ENCODE peak calls at places on chromosomes 1 and 21, in five cellular contexts. D, K, G, P and X are unnamed samples.

GRCh38 chr1:37817481-37817880 is 9.5 kb upstream of the YRDC start:
- DNase-seq in G (no peak), K (no peak), D (no peak), P (peak), X (peak)

GRCh38 chr1:4684142-4684541 is 29.7 kb downstream of the AJAP1 start:
- DNase-seq in D (no peak), P (no peak), K (no peak), G (no peak), X (no peak)

GRCh38 chr1:18724001-18724411 is 93.4 kb downstream of the PAX7 start:
- DNase-seq in P (no peak), K (no peak), G (peak), D (no peak), X (no peak)

GRCh38 chr1:2271841-2272655 is 43.9 kb downstream of the SKI start:
- DNase-seq in K (no peak), P (peak), G (no peak), D (no peak), X (no peak)

GRCh38 chr1:113390871-113391642 is 742 bp downstream of the MAGI3 start:
- DNase-seq in P (peak), D (no peak), G (peak), K (no peak), X (peak)

GRCh38 chr1:221102206-221102605 is 223.0 kb downstream of the HLX start:
- DNase-seq in K (no peak), D (no peak), G (no peak), P (no peak), X (no peak)

GRCh38 chr1:100348549-100349144 is 3.7 kb upstream of the CDC14A start:
- DNase-seq in D (no peak), G (no peak), P (no peak), K (no peak), X (no peak)

GRCh38 chr1:156338180-156338973 is at the start of the genes CCT3 and TSACC:
- DNase-seq in K (peak), D (peak), P (peak), G (peak), X (peak)

GRCh38 chr1:17979815-17980214 is 127.8 kb upstream of the IGSF21 start:
- DNase-seq in D (no peak), P (peak), K (no peak), G (no peak), X (peak)

GRCh38 chr1:60151311-60151710 is 77.7 kb upstream of the C1orf87 start:
- DNase-seq in P (no peak), D (no peak), K (no peak), G (no peak), X (no peak)

GRCh38 chr1:153592706-153593105 is 20.2 kb downstream of the S100A16 start:
- DNase-seq in D (no peak), P (no peak), K (no peak), G (no peak), X (no peak)

GRCh38 chr1:203519053-203519770 is 25.3 kb downstream of the OPTC start:
- DNase-seq in K (no peak), P (no peak), G (no peak), D (no peak), X (peak)

GRCh38 chr1:163174524-163175437 is 27.9 kb downstream of the RGS5 start:
- DNase-seq in P (peak), D (peak), G (peak), K (no peak), X (peak)

GRCh38 chr1:206633708-206634121 is 1.6 kb upstream of the DYRK3 start:
- DNase-seq in K (no peak), G (no peak), D (no peak), P (no peak), X (no peak)

GRCh38 chr1:176211395-176212165 is 4.5 kb upstream of the COP1 start:
- DNase-seq in D (no peak), P (no peak), G (no peak), K (no peak), X (no peak)

GRCh38 chr1:11790880-11791715 is 14.7 kb downstream of the MTHFR start:
- DNase-seq in D (no peak), K (no peak), P (peak), G (no peak), X (no peak)

GRCh38 chr1:110672753-110673108 is 2.0 kb downstream of the KCNA3 start:
- DNase-seq in K (peak), G (no peak), P (no peak), D (no peak), X (no peak)

GRCh38 chr1:32393136-32393535 is 1.1 kb downstream of the BSDC1 start:
- DNase-seq in G (no peak), D (peak), K (no peak), P (no peak), X (no peak)

GRCh38 chr1:89721351-89721750 is 88.4 kb downstream of the LRRC8C start:
- DNase-seq in D (no peak), K (peak), G (no peak), P (peak), X (no peak)

GRCh38 chr1:9823943-9824701 is at the start of gene CLSTN1:
- DNase-seq in D (peak), G (peak), P (peak), K (peak), X (peak)

GRCh38 chr1:151837841-151838490 is 1.7 kb downstream of the C2CD4D start:
- DNase-seq in K (no peak), D (no peak), G (no peak), P (no peak), X (no peak)

GRCh38 chr1:165862448-165862847 is 35.0 kb downstream of the UCK2 start:
- DNase-seq in K (no peak), G (no peak), D (no peak), P (no peak), X (no peak)

GRCh38 chr1:206565973-206566372 is 46.3 kb downstream of the EIF2D start:
- DNase-seq in D (no peak), P (no peak), G (no peak), K (no peak), X (no peak)

GRCh38 chr1:205652984-205653383 is 21.2 kb upstream of the ELK4 start:
- DNase-seq in G (no peak), K (no peak), D (no peak), P (no peak), X (no peak)

GRCh38 chr21:14957836-14958235 is 107.0 kb downstream of the NRIP1 start:
- DNase-seq in D (no peak), P (no peak), K (no peak), G (no peak), X (no peak)

GRCh38 chr1:61636392-61636791 is 88.5 kb downstream of the TM2D1 start:
- DNase-seq in P (no peak), K (no peak), G (no peak), D (no peak), X (no peak)

GRCh38 chr1:216742625-216743024 is 19.4 kb upstream of the ESRRG start:
- DNase-seq in G (no peak), K (no peak), P (no peak), D (no peak), X (no peak)

GRCh38 chr1:153428790-153429189 is 12.5 kb downstream of the S100A7A start:
- DNase-seq in K (no peak), P (no peak), G (peak), D (no peak), X (peak)

GRCh38 chr1:226943156-226943555 is 3.1 kb downstream of the COQ8A start:
- DNase-seq in K (no peak), P (no peak), D (no peak), G (no peak), X (no peak)

GRCh38 chr21:42490735-42491134 is 5.3 kb downstream of the RSPH1 start:
- DNase-seq in P (no peak), K (no peak), D (no peak), G (no peak), X (no peak)

GRCh38 chr1:48530727-48531351 is 58.8 kb upstream of the SPATA6 start:
- DNase-seq in G (peak), K (no peak), D (peak), P (peak), X (peak)

GRCh38 chr21:41616063-41616591 is 108.2 kb upstream of the TMPRSS2 start:
- DNase-seq in K (no peak), D (no peak), P (no peak), G (no peak), X (no peak)

GRCh38 chr1:16128338-16128741 is 27.5 kb downstream of the EPHA2 start:
- DNase-seq in G (no peak), K (no peak), P (no peak), D (no peak), X (no peak)

GRCh38 chr1:243713470-243714186 is 136.4 kb downstream of the AKT3 start:
- DNase-seq in D (no peak), G (no peak), K (no peak), P (no peak), X (no peak)

GRCh38 chr1:212234431-212235298 is 50.5 kb upstream of the PPP2R5A start:
- DNase-seq in P (peak), K (no peak), G (no peak), D (peak), X (no peak)

GRCh38 chr1:24881034-24881433 is 49.0 kb downstream of the RUNX3 start:
- DNase-seq in D (no peak), K (no peak), G (no peak), P (no peak), X (no peak)

GRCh38 chr1:10948463-10948775 is 64.0 kb upstream of the TARDBP start:
- DNase-seq in D (no peak), G (no peak), K (no peak), P (no peak), X (no peak)

GRCh38 chr1:9316080-9316444 is 23.4 kb downstream of the SPSB1 start:
- DNase-seq in K (no peak), D (no peak), P (no peak), G (no peak), X (no peak)

GRCh38 chr1:210144736-210145135 is 87.9 kb upstream of the SERTAD4 start:
- DNase-seq in D (no peak), K (no peak), G (no peak), P (no peak), X (no peak)

GRCh38 chr21:46600978-46601377 is 3.9 kb downstream of the S100B start:
- DNase-seq in K (no peak), G (no peak), D (no peak), P (no peak), X (no peak)

GRCh38 chr21:46598563-46599250 is 6.2 kb downstream of the S100B start:
- DNase-seq in G (no peak), D (no peak), P (no peak), K (no peak), X (no peak)

GRCh38 chr21:46600305-46600704 is 4.6 kb downstream of the S100B start:
- DNase-seq in P (no peak), K (no peak), D (no peak), G (no peak), X (no peak)

GRCh38 chr21:46597896-46598343 is 7.0 kb downstream of the S100B start:
- DNase-seq in G (no peak), P (peak), D (no peak), K (no peak), X (no peak)

GRCh38 chr21:46599251-46599572 is 5.7 kb downstream of the S100B start:
- DNase-seq in G (no peak), P (peak), D (peak), K (no peak), X (no peak)
- TF ChIP-seq MAX in G (no peak), P (no peak), D (peak), K (no peak), X (no peak)

DNA sequence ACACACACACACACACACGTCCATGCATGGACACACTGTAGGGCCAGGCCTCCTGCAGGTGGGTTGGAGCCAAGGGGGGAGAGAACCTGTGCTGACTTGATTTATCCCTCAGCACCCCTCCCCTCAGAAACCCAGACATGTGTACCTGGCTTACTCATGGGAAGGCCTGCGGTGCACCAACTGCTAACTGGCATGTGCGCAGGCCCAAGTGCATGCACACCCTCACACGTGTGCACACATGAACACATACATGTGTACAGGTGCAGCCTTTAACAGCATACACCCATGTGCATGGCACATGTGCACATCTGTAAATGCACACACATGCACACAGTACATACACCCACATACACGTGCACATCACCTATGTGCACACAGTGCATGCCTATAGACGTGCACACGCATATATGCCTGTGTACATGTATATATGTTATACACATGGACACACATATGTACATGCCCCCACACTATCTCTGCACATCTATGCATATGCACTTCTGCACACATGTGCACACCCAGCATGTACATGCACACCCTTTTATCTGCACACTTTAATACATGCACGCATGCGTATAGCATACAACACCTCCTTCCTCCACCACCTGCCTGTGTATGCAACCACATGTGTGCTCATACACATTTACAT is 67.5 kb downstream of the TRIM11 start:
- DNase-seq in G (no peak), P (no peak), K (no peak), D (no peak), X (no peak)
- TF ChIP-seq ATF2 in G (no peak), P (no peak), K (no peak), D (no peak), X (no peak)

DNA sequence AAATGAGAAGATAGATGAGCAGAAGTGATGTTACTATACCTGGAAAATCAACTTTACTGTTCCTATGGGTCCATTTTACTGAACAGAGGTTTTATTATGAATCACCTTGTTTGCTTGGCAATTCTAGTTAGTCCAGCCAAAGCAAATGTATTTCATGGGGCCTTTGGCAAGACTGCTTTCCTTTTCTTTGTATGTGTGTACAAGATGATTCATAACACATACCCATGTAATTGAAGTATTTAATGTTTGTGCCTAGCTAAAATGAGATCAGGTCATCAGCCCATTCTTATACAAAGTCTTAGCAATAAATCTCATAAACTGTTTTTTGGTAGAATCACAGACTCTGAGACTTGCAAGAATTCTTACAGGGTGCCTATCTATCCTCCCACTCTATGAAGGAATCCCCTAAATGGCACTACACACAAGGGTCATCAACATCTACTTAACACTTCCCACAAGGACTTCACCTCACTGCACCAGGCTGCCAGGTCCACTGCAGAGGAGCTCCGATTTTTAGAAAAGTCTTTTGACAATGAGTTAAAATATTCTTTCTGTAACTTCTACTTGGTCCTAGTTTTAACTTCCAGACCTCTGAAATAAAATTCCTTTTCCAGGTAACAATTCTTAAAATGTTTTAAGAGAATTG is 58.5 kb downstream of the LPAR3 start:
- DNase-seq in K (no peak), G (no peak), P (no peak), D (no peak), X (no peak)
- TF ChIP-seq MAX in K (no peak), G (no peak), P (no peak), D (no peak), X (no peak)

GRCh38 chr1:147598631-147599361 is 57.5 kb downstream of the BCL9 start:
- DNase-seq in D (no peak), G (peak), K (no peak), P (peak), X (peak)
- TF ChIP-seq ATF2 in D (no peak), G (no peak), K (no peak), P (no peak), X (no peak)

GRCh38 chr1:941588-942383 is 17.3 kb downstream of the NOC2L start:
- DNase-seq in G (peak), D (peak), P (peak), K (no peak), X (peak)
- TF ChIP-seq MAX in G (peak), D (peak), P (no peak), K (no peak), X (no peak)

GRCh38 chr1:192477630-192478029 is 97.9 kb upstream of the RGS1 start:
- DNase-seq in K (peak), D (peak), P (no peak), G (no peak), X (no peak)
- TF ChIP-seq ATF2 in K (no peak), D (no peak), P (no peak), G (no peak), X (no peak)

GRCh38 chr1:225380691-225381090 is 47.1 kb downstream of the LBR start:
- DNase-seq in K (no peak), G (no peak), D (no peak), P (no peak), X (no peak)

GRCh38 chr1:225374996-225375395 is 52.8 kb downstream of the LBR start:
- DNase-seq in K (no peak), P (no peak), G (no peak), D (no peak), X (no peak)

GRCh38 chr1:225373155-225373554 is 54.7 kb downstream of the LBR start:
- DNase-seq in G (no peak), P (no peak), K (no peak), D (no peak), X (no peak)

DNA sequence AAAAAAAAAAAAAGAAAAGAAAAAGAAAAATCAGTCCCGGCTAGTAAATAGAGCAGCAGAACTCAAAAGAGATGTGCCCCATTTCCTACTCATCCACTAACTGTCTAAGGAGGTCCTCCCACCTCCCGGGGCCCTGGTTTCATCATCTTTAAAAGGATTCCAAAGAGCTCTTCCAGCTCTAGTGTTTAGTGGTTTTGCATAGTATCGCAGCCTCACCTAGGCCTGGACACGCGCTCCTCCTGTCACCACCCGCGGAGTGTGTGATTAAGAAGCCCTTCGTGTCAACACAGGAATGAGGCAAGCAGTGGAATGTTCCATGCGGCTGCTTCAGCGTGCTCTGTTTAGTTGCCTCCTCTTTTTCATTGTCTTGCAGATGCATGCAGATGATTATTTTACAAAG is 49.0 kb downstream of the LBR start:
- DNase-seq in K (no peak), G (peak), D (peak), P (peak), X (peak)
- TF ChIP-seq MAX in K (no peak), G (peak), D (no peak), P (no peak), X (peak)